ENCODE peak calls at places on chromosomes 16 and 17, in seven cellular contexts. One of them, this sample, is unnamed.

GRCh38 chr17:82012482-82013295 is 10.0 kb downstream of the CENPX start:
- DNase-seq in CD4-positive, alpha-beta T cell: no peak
- DNase-seq in glutamatergic neuron: no peak
- DNase-seq in fibroblast of villous mesenchyme: no peak
- DNase-seq in HFFc6: peak; percentile 30
- DNase-seq in cardiac muscle cell: no peak
- DNase-seq in AG10803: no peak
- DNase-seq in this sample: no peak

GRCh38 chr17:62804822-62805221 is 3.3 kb downstream of the MARCHF10 start:
- DNase-seq in CD4-positive, alpha-beta T cell: no peak
- DNase-seq in glutamatergic neuron: no peak
- DNase-seq in fibroblast of villous mesenchyme: peak; percentile 77
- DNase-seq in HFFc6: peak; percentile 52
- DNase-seq in cardiac muscle cell: no peak
- DNase-seq in AG10803: peak; percentile 65
- DNase-seq in this sample: no peak

GRCh38 chr16:72493681-72494415 is 321.9 kb upstream of the PMFBP1 start:
- DNase-seq in CD4-positive, alpha-beta T cell: no peak
- DNase-seq in glutamatergic neuron: no peak
- DNase-seq in fibroblast of villous mesenchyme: peak; percentile 38
- DNase-seq in HFFc6: peak; percentile 78
- DNase-seq in cardiac muscle cell: peak; percentile 47
- DNase-seq in AG10803: peak; percentile 63
- DNase-seq in this sample: no peak

GRCh38 chr16:81315271-81316175 is 761 bp downstream of the GAN start:
- DNase-seq in CD4-positive, alpha-beta T cell: peak; percentile 43
- DNase-seq in glutamatergic neuron: peak; percentile 54
- DNase-seq in fibroblast of villous mesenchyme: peak; percentile 66
- DNase-seq in HFFc6: peak; percentile 50
- DNase-seq in cardiac muscle cell: peak; percentile 61
- DNase-seq in AG10803: peak; percentile 58
- DNase-seq in this sample: peak; percentile 44

GRCh38 chr16:89502319-89502843 is 5.8 kb upstream of the SPG7 start:
- DNase-seq in CD4-positive, alpha-beta T cell: no peak
- DNase-seq in glutamatergic neuron: no peak
- DNase-seq in fibroblast of villous mesenchyme: peak; percentile 78
- DNase-seq in HFFc6: no peak
- DNase-seq in cardiac muscle cell: peak; percentile 41
- DNase-seq in AG10803: no peak
- DNase-seq in this sample: no peak

GRCh38 chr16:54673353-54673752 is 257.3 kb upstream of the IRX5 start:
- DNase-seq in CD4-positive, alpha-beta T cell: no peak
- DNase-seq in glutamatergic neuron: no peak
- DNase-seq in fibroblast of villous mesenchyme: no peak
- DNase-seq in HFFc6: no peak
- DNase-seq in cardiac muscle cell: no peak
- DNase-seq in AG10803: no peak
- DNase-seq in this sample: no peak

GRCh38 chr17:43967251-43967875 is 13.6 kb upstream of the PYY start:
- DNase-seq in CD4-positive, alpha-beta T cell: no peak
- DNase-seq in glutamatergic neuron: no peak
- DNase-seq in fibroblast of villous mesenchyme: no peak
- DNase-seq in HFFc6: peak; percentile 12
- DNase-seq in cardiac muscle cell: no peak
- DNase-seq in AG10803: peak; percentile 18
- DNase-seq in this sample: no peak

GRCh38 chr16:67162439-67163163 is 1.9 kb upstream of the HSF4 start:
- DNase-seq in CD4-positive, alpha-beta T cell: no peak
- DNase-seq in glutamatergic neuron: no peak
- DNase-seq in fibroblast of villous mesenchyme: no peak
- DNase-seq in HFFc6: no peak
- DNase-seq in cardiac muscle cell: peak; percentile 34
- DNase-seq in AG10803: no peak
- DNase-seq in this sample: no peak

GRCh38 chr16:83727018-83727417 is 80.8 kb upstream of the HSBP1 start:
- DNase-seq in CD4-positive, alpha-beta T cell: no peak
- DNase-seq in glutamatergic neuron: no peak
- DNase-seq in fibroblast of villous mesenchyme: peak; percentile 59
- DNase-seq in HFFc6: no peak
- DNase-seq in cardiac muscle cell: peak; percentile 14
- DNase-seq in AG10803: peak; percentile 31
- DNase-seq in this sample: no peak

GRCh38 chr16:81703177-81704155 is 75.6 kb upstream of the PLCG2 start:
- DNase-seq in CD4-positive, alpha-beta T cell: no peak
- DNase-seq in glutamatergic neuron: no peak
- DNase-seq in fibroblast of villous mesenchyme: peak; percentile 88
- DNase-seq in HFFc6: peak; percentile 88
- DNase-seq in cardiac muscle cell: peak; percentile 93
- DNase-seq in AG10803: peak; percentile 92
- DNase-seq in this sample: no peak

GRCh38 chr16:69486724-69487123 is 62.3 kb downstream of the CYB5B start:
- DNase-seq in CD4-positive, alpha-beta T cell: no peak
- DNase-seq in glutamatergic neuron: no peak
- DNase-seq in fibroblast of villous mesenchyme: no peak
- DNase-seq in HFFc6: no peak
- DNase-seq in cardiac muscle cell: no peak
- DNase-seq in AG10803: no peak
- DNase-seq in this sample: no peak

GRCh38 chr16:75256059-75256870 is 4.8 kb upstream of the BCAR1 start:
- DNase-seq in CD4-positive, alpha-beta T cell: no peak
- DNase-seq in glutamatergic neuron: no peak
- DNase-seq in fibroblast of villous mesenchyme: no peak
- DNase-seq in HFFc6: no peak
- DNase-seq in cardiac muscle cell: no peak
- DNase-seq in AG10803: no peak
- DNase-seq in this sample: no peak

GRCh38 chr16:69190598-69190997 is 3.6 kb downstream of the SNTB2 start:
- DNase-seq in CD4-positive, alpha-beta T cell: no peak
- DNase-seq in glutamatergic neuron: no peak
- DNase-seq in fibroblast of villous mesenchyme: no peak
- DNase-seq in HFFc6: no peak
- DNase-seq in cardiac muscle cell: no peak
- DNase-seq in AG10803: no peak
- DNase-seq in this sample: no peak

GRCh38 chr16:11211061-11211976 is 44.7 kb downstream of the SOCS1 start:
- DNase-seq in CD4-positive, alpha-beta T cell: no peak
- DNase-seq in glutamatergic neuron: no peak
- DNase-seq in fibroblast of villous mesenchyme: no peak
- DNase-seq in HFFc6: no peak
- DNase-seq in cardiac muscle cell: no peak
- DNase-seq in AG10803: no peak
- DNase-seq in this sample: no peak

GRCh38 chr16:28491970-28492474 is at the start of gene CLN3:
- DNase-seq in CD4-positive, alpha-beta T cell: peak; percentile 78
- DNase-seq in glutamatergic neuron: peak; percentile 85
- DNase-seq in fibroblast of villous mesenchyme: peak; percentile 95
- DNase-seq in HFFc6: peak; percentile 92
- DNase-seq in cardiac muscle cell: peak; percentile 96
- DNase-seq in AG10803: peak; percentile 95
- DNase-seq in this sample: peak; percentile 84

GRCh38 chr17:39813631-39814030 is 50.5 kb downstream of the IKZF3 start:
- DNase-seq in CD4-positive, alpha-beta T cell: peak; percentile 68
- DNase-seq in glutamatergic neuron: no peak
- DNase-seq in fibroblast of villous mesenchyme: no peak
- DNase-seq in HFFc6: no peak
- DNase-seq in cardiac muscle cell: no peak
- DNase-seq in AG10803: no peak
- DNase-seq in this sample: peak; percentile 52

GRCh38 chr17:75822119-75822799 is 21.9 kb downstream of the UNC13D start:
- DNase-seq in CD4-positive, alpha-beta T cell: peak; percentile 31
- DNase-seq in glutamatergic neuron: no peak
- DNase-seq in fibroblast of villous mesenchyme: no peak
- DNase-seq in HFFc6: no peak
- DNase-seq in cardiac muscle cell: no peak
- DNase-seq in AG10803: no peak
- DNase-seq in this sample: no peak

GRCh38 chr16:54286067-54286329 is 589 bp downstream of the IRX3 start:
- DNase-seq in CD4-positive, alpha-beta T cell: no peak
- DNase-seq in glutamatergic neuron: no peak
- DNase-seq in fibroblast of villous mesenchyme: no peak
- DNase-seq in HFFc6: no peak
- DNase-seq in cardiac muscle cell: no peak
- DNase-seq in AG10803: no peak
- DNase-seq in this sample: no peak

GRCh38 chr17:18071751-18072150 is 16.0 kb upstream of the DRG2 start:
- DNase-seq in CD4-positive, alpha-beta T cell: no peak
- DNase-seq in glutamatergic neuron: no peak
- DNase-seq in fibroblast of villous mesenchyme: no peak
- DNase-seq in HFFc6: no peak
- DNase-seq in cardiac muscle cell: no peak
- DNase-seq in AG10803: no peak
- DNase-seq in this sample: no peak

GRCh38 chr17:51455931-51456330 is 195.6 kb downstream of the UTP18 start:
- DNase-seq in CD4-positive, alpha-beta T cell: no peak
- DNase-seq in glutamatergic neuron: no peak
- DNase-seq in fibroblast of villous mesenchyme: no peak
- DNase-seq in HFFc6: no peak
- DNase-seq in cardiac muscle cell: no peak
- DNase-seq in AG10803: no peak
- DNase-seq in this sample: no peak

GRCh38 chr17:22599322-22599721 is 907.0 kb downstream of the KCNJ18 start:
- DNase-seq in CD4-positive, alpha-beta T cell: no peak
- DNase-seq in glutamatergic neuron: no peak
- DNase-seq in fibroblast of villous mesenchyme: no peak
- DNase-seq in HFFc6: no peak
- DNase-seq in cardiac muscle cell: no peak
- DNase-seq in AG10803: no peak
- DNase-seq in this sample: no peak

GRCh38 chr16:15398618-15399316 is 3.2 kb downstream of the MPV17L start:
- DNase-seq in CD4-positive, alpha-beta T cell: no peak
- DNase-seq in glutamatergic neuron: no peak
- DNase-seq in fibroblast of villous mesenchyme: no peak
- DNase-seq in HFFc6: no peak
- DNase-seq in cardiac muscle cell: no peak
- DNase-seq in AG10803: no peak
- DNase-seq in this sample: no peak

GRCh38 chr17:33396818-33397217 is 103.7 kb upstream of the ASIC2 start:
- DNase-seq in CD4-positive, alpha-beta T cell: no peak
- DNase-seq in glutamatergic neuron: no peak
- DNase-seq in fibroblast of villous mesenchyme: no peak
- DNase-seq in HFFc6: no peak
- DNase-seq in cardiac muscle cell: no peak
- DNase-seq in AG10803: no peak
- DNase-seq in this sample: no peak

GRCh38 chr16:3444032-3444388 is 530 bp downstream of the NAA60 start:
- DNase-seq in CD4-positive, alpha-beta T cell: no peak
- DNase-seq in glutamatergic neuron: peak; percentile 28
- DNase-seq in fibroblast of villous mesenchyme: peak; percentile 81
- DNase-seq in HFFc6: peak; percentile 61
- DNase-seq in cardiac muscle cell: peak; percentile 79
- DNase-seq in AG10803: peak; percentile 79
- DNase-seq in this sample: no peak

GRCh38 chr17:2419526-2419925 is 18.7 kb upstream of the MNT start:
- DNase-seq in CD4-positive, alpha-beta T cell: no peak
- DNase-seq in glutamatergic neuron: no peak
- DNase-seq in fibroblast of villous mesenchyme: peak; percentile 37
- DNase-seq in HFFc6: no peak
- DNase-seq in cardiac muscle cell: no peak
- DNase-seq in AG10803: no peak
- DNase-seq in this sample: no peak
- TF ChIP-seq CTCF in CD4-positive, alpha-beta T cell: no peak
- TF ChIP-seq CTCF in glutamatergic neuron: no peak
- TF ChIP-seq CTCF in fibroblast of villous mesenchyme: no peak
- TF ChIP-seq CTCF in HFFc6: no peak
- TF ChIP-seq CTCF in cardiac muscle cell: no peak
- TF ChIP-seq CTCF in AG10803: no peak
- TF ChIP-seq CTCF in this sample: no peak

GRCh38 chr16:4909825-4910224 is 27.1 kb downstream of the PPL start:
- DNase-seq in CD4-positive, alpha-beta T cell: no peak
- DNase-seq in glutamatergic neuron: no peak
- DNase-seq in fibroblast of villous mesenchyme: no peak
- DNase-seq in HFFc6: no peak
- DNase-seq in cardiac muscle cell: no peak
- DNase-seq in AG10803: no peak
- DNase-seq in this sample: no peak
- TF ChIP-seq CTCF in CD4-positive, alpha-beta T cell: no peak
- TF ChIP-seq CTCF in glutamatergic neuron: no peak
- TF ChIP-seq CTCF in fibroblast of villous mesenchyme: no peak
- TF ChIP-seq CTCF in HFFc6: no peak
- TF ChIP-seq CTCF in cardiac muscle cell: no peak
- TF ChIP-seq CTCF in AG10803: no peak
- TF ChIP-seq CTCF in this sample: no peak

GRCh38 chr16:79997257-79997656 is 396.7 kb upstream of the MAF start:
- DNase-seq in CD4-positive, alpha-beta T cell: no peak
- DNase-seq in glutamatergic neuron: peak; percentile 26
- DNase-seq in fibroblast of villous mesenchyme: peak; percentile 22
- DNase-seq in HFFc6: peak; percentile 17
- DNase-seq in cardiac muscle cell: peak; percentile 17
- DNase-seq in AG10803: peak; percentile 24
- DNase-seq in this sample: no peak
- TF ChIP-seq CTCF in CD4-positive, alpha-beta T cell: no peak
- TF ChIP-seq CTCF in glutamatergic neuron: peak; percentile 58
- TF ChIP-seq CTCF in fibroblast of villous mesenchyme: peak; percentile 49
- TF ChIP-seq CTCF in HFFc6: peak; percentile 87
- TF ChIP-seq CTCF in cardiac muscle cell: peak; percentile 26
- TF ChIP-seq CTCF in AG10803: peak; percentile 67
- TF ChIP-seq CTCF in this sample: no peak

GRCh38 chr17:1617620-1618174 is 10.9 kb downstream of the SLC43A2 start:
- DNase-seq in CD4-positive, alpha-beta T cell: no peak
- DNase-seq in glutamatergic neuron: no peak
- DNase-seq in fibroblast of villous mesenchyme: peak; percentile 74
- DNase-seq in HFFc6: no peak
- DNase-seq in cardiac muscle cell: peak; percentile 89
- DNase-seq in AG10803: peak; percentile 74
- DNase-seq in this sample: no peak
- TF ChIP-seq CTCF in CD4-positive, alpha-beta T cell: no peak
- TF ChIP-seq CTCF in glutamatergic neuron: no peak
- TF ChIP-seq CTCF in fibroblast of villous mesenchyme: peak; percentile 1
- TF ChIP-seq CTCF in HFFc6: no peak
- TF ChIP-seq CTCF in cardiac muscle cell: no peak
- TF ChIP-seq CTCF in AG10803: peak; percentile 9
- TF ChIP-seq CTCF in this sample: no peak

GRCh38 chr16:52553322-52553721 is 6.4 kb upstream of the TOX3 start:
- DNase-seq in CD4-positive, alpha-beta T cell: no peak
- DNase-seq in glutamatergic neuron: no peak
- DNase-seq in fibroblast of villous mesenchyme: no peak
- DNase-seq in HFFc6: no peak
- DNase-seq in cardiac muscle cell: no peak
- DNase-seq in AG10803: no peak
- DNase-seq in this sample: no peak
- TF ChIP-seq CTCF in CD4-positive, alpha-beta T cell: no peak
- TF ChIP-seq CTCF in glutamatergic neuron: peak; percentile 55
- TF ChIP-seq CTCF in fibroblast of villous mesenchyme: no peak
- TF ChIP-seq CTCF in HFFc6: peak; percentile 16
- TF ChIP-seq CTCF in cardiac muscle cell: no peak
- TF ChIP-seq CTCF in AG10803: no peak
- TF ChIP-seq CTCF in this sample: no peak